ENCODE peak calls at places on chromosomes 12 and 14, in seven cellular contexts. O, V, I, E, N, H and S are unnamed samples.

GRCh38 chr12:129750426-129750825 is 153.4 kb downstream of the TMEM132D start:
- DNase-seq in E (no peak), N (no peak), V (no peak), O (no peak), I (no peak), H (no peak), S (no peak)

GRCh38 chr14:67573268-67574010 is 26.6 kb downstream of the PIGH start:
- DNase-seq in V (no peak), H (no peak), N (no peak), I (peak; percentile 72), E (no peak), O (no peak), S (no peak)

GRCh38 chr12:42705863-42706262 is 116.3 kb upstream of the PRICKLE1 start:
- DNase-seq in N (peak; percentile 58), I (peak; percentile 72), E (no peak), H (no peak), O (peak; percentile 74), V (peak; percentile 63), S (peak; percentile 82)

GRCh38 chr14:36509056-36509917 is 10.7 kb downstream of the NKX2-1 start:
- DNase-seq in V (peak; percentile 45), O (no peak), E (no peak), I (no peak), H (peak; percentile 49), N (no peak), S (no peak)

GRCh38 chr14:29054119-29054518 is 287.5 kb downstream of the FOXG1 start:
- DNase-seq in H (no peak), O (no peak), N (no peak), I (no peak), E (no peak), V (no peak), S (no peak)

GRCh38 chr12:109097435-109098141 is at the start of gene UNG:
- DNase-seq in E (peak; percentile 97), O (peak; percentile 98), I (peak; percentile 97), H (peak; percentile 99), V (peak; percentile 100), N (peak; percentile 98), S (peak; percentile 66)

GRCh38 chr12:110249716-110250225 is 31.3 kb upstream of the ATP2A2 start:
- DNase-seq in O (peak; percentile 53), N (no peak), E (no peak), I (peak; percentile 40), V (peak; percentile 62), H (peak; percentile 46), S (no peak)

GRCh38 chr12:132259364-132259871 is 70.0 kb downstream of the GALNT9 start:
- DNase-seq in E (no peak), N (no peak), I (no peak), V (no peak), O (no peak), H (no peak), S (no peak)

GRCh38 chr12:6375269-6376078 is at the start of gene SCNN1A:
- DNase-seq in H (peak; percentile 99), V (peak; percentile 48), O (no peak), I (peak; percentile 86), E (no peak), N (peak; percentile 46), S (no peak)

GRCh38 chr12:6374781-6375150 is 597 bp downstream of the SCNN1A start:
- DNase-seq in E (no peak), H (no peak), O (no peak), I (no peak), N (peak; percentile 41), V (no peak), S (no peak)

GRCh38 chr12:6377667-6377994 is 2.3 kb upstream of the SCNN1A start:
- DNase-seq in I (peak; percentile 89), E (no peak), O (no peak), N (peak; percentile 65), H (peak; percentile 62), V (peak; percentile 36), S (no peak)

GRCh38 chr12:6376965-6377666 is 1.8 kb upstream of the SCNN1A start:
- DNase-seq in O (no peak), E (peak; percentile 21), V (peak; percentile 69), N (peak; percentile 30), I (no peak), H (peak; percentile 62), S (no peak)

GRCh38 chr12:6376079-6376941 is 947 bp upstream of the SCNN1A start:
- DNase-seq in E (no peak), O (no peak), N (peak; percentile 73), I (peak; percentile 90), H (peak; percentile 94), V (peak; percentile 97), S (no peak)
- H3K4me3 ChIP-seq in E (no peak overlapping the region), O (no peak overlapping the region), N (no peak overlapping the region), I (no peak overlapping the region), H (peak overlapping the region; percentile 74), V (no peak overlapping the region), S (no peak overlapping the region)

GRCh38 chr14:30624132-30624423 is 2.0 kb downstream of the SCFD1 start:
- DNase-seq in I (no peak), N (no peak), O (no peak), H (no peak), V (no peak), E (no peak), S (no peak)
- H3K4me3 ChIP-seq in I (no peak overlapping the region), N (no peak overlapping the region), O (no peak overlapping the region), H (peak overlapping the region; percentile 92), V (peak overlapping the region; percentile 96), E (peak overlapping the region; percentile 81), S (no peak overlapping the region)

GRCh38 chr12:15336772-15337553 is 14.7 kb downstream of the PTPRO start:
- DNase-seq in V (no peak), O (no peak), N (no peak), H (no peak), E (no peak), I (no peak), S (peak; percentile 25)
- H3K4me3 ChIP-seq in V (peak overlapping the region; percentile 18), O (no peak overlapping the region), N (no peak overlapping the region), H (no peak overlapping the region), E (no peak overlapping the region), I (no peak overlapping the region), S (no peak overlapping the region)

GRCh38 chr12:120234643-120235368 is 30.7 kb downstream of the PXN start:
- DNase-seq in H (peak; percentile 92), V (peak; percentile 95), E (peak; percentile 19), O (peak; percentile 88), N (peak; percentile 89), I (peak; percentile 92), S (peak; percentile 86)
- H3K4me3 ChIP-seq in H (no peak overlapping the region), V (peak overlapping the region; percentile 22), E (no peak overlapping the region), O (no peak overlapping the region), N (no peak overlapping the region), I (no peak overlapping the region), S (no peak overlapping the region)

GRCh38 chr12:57612711-57613426 is 1.6 kb downstream of the ARHGEF25 start:
- DNase-seq in V (peak; percentile 41), H (peak; percentile 45), I (no peak), O (no peak), N (no peak), E (no peak), S (no peak)

GRCh38 chr12:57611116-57611809 is at the start of gene ARHGEF25:
- DNase-seq in O (peak; percentile 86), V (peak; percentile 99), E (no peak), N (peak; percentile 88), H (peak; percentile 89), I (peak; percentile 71), S (no peak)

GRCh38 chr12:57613427-57614109 is 2.3 kb downstream of the ARHGEF25 start:
- DNase-seq in H (no peak), E (no peak), O (no peak), N (no peak), I (no peak), V (peak; percentile 81), S (no peak)

GRCh38 chr12:57610553-57611115 is 601 bp upstream of the ARHGEF25 start:
- DNase-seq in H (no peak), I (peak; percentile 43), O (peak; percentile 74), E (no peak), V (no peak), N (peak; percentile 81), S (no peak)

DNA sequence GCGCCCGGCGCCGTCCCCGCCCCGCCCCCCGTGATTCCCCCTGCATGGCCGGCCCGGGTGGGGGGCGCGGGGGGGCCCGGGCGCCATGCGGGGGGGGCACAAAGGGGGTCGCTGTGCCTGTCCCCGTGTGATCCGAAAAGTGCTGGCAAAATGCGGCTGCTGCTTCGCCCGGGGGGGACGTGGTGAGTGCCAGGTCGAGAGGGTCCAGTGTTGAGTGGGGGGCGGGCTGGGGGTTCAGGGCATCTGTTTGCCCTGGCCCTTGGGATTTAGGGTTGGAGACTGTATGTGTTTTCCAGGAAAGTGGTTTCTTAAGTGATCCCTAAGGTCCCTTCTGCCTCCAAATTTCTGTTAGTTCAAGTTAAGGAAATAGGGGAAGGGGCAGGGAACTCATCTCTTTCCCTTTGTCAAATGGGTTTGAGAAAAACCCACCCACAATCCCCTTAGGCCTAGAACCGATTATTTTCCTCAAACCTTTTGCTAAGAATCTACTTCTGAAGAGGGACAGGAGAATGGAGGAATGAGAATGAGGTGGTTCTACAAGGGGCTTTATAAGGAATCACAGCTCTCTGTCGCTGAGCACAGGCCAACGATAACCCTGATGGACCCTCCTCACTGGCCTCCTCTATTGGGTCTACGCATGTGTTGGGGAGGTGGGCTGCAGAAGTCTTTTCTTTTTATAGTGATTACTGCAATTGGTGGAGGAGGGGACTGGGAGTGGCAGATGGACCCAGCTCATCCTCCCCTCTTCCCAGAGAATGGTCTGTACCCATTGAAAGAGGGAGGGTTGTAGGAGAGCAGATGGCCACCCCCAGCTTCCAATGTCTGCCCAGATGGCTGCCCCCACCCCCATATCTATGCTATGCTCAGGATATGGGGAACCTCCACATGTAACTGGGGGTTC is 825 bp downstream of the ARHGEF25 start:
- DNase-seq in I (no peak), N (no peak), E (no peak), O (no peak), V (peak; percentile 88), H (peak; percentile 47), S (no peak)
- H3K4me3 ChIP-seq in I (peak overlapping the region; percentile 59), N (peak overlapping the region; percentile 86), E (no peak overlapping the region), O (peak overlapping the region; percentile 76), V (peak overlapping the region; percentile 82), H (peak overlapping the region; percentile 72), S (peak overlapping the region; percentile 74)

GRCh38 chr14:50399251-50400032 is 2.8 kb upstream of the CDKL1 start:
- DNase-seq in V (peak; percentile 84), I (peak; percentile 61), E (no peak), O (no peak), H (no peak), N (peak; percentile 53), S (no peak)

GRCh38 chr14:50394713-50395112 is 2.0 kb downstream of the CDKL1 start:
- DNase-seq in N (no peak), E (no peak), O (no peak), H (no peak), I (no peak), V (no peak), S (no peak)

GRCh38 chr14:50396636-50397460 is at the start of gene CDKL1:
- DNase-seq in E (no peak), H (peak; percentile 90), I (peak; percentile 74), O (peak; percentile 44), N (peak; percentile 73), V (peak; percentile 92), S (no peak)

GRCh38 chr14:50397461-50398196 is 948 bp upstream of the CDKL1 start:
- DNase-seq in O (peak; percentile 15), I (peak; percentile 56), H (no peak), E (no peak), V (no peak), N (no peak), S (no peak)

DNA sequence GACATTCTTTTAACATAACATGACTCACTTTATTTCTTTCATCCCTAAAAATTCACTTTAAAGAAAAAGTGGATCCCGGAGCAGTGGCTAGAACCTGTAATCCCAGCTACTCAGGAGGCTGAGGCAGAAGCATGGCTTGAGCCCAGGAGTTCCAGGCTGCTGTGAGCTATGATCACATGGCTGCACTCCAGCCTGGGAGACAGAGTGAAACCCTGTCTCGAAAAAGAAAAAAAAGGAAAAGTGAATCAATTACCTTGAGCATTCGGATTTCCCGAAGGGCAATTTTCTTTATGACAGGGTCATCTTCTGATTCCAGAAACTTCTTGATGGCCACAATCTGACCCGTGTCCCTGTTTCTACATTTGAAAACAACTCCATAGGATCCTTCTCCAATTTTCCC is 1.2 kb downstream of the CDKL1 start:
- DNase-seq in H (no peak), O (no peak), E (no peak), I (peak; percentile 65), V (no peak), N (no peak), S (no peak)
- H3K4me3 ChIP-seq in H (peak overlapping the region; percentile 89), O (peak overlapping the region; percentile 78), E (no peak overlapping the region), I (no peak overlapping the region), V (peak overlapping the region; percentile 87), N (no peak overlapping the region), S (peak overlapping the region; percentile 55)